ENCODE peak calls at places on chromosomes 4 and X, in nine cellular contexts. One of them, this sample, is unnamed.

GRCh38 chr4:140223056-140223810 is 69.2 kb upstream of the MAML3 start:
- DNase-seq in GM23248: peak
- DNase-seq in dorsolateral prefrontal cortex: no peak
- DNase-seq in pancreas: no peak
- DNase-seq in lung: no peak
- DNase-seq in tibial artery: no peak
- DNase-seq in PC-3: peak
- DNase-seq in effector memory CD4-positive, alpha-beta T cell: no peak
- DNase-seq in brain microvascular endothelial cell: peak
- DNase-seq in this sample: no peak

GRCh38 chr4:87425711-87426110 is 3.3 kb downstream of the NUDT9 start:
- DNase-seq in GM23248: peak
- DNase-seq in dorsolateral prefrontal cortex: no peak
- DNase-seq in pancreas: no peak
- DNase-seq in lung: no peak
- DNase-seq in tibial artery: no peak
- DNase-seq in PC-3: no peak
- DNase-seq in effector memory CD4-positive, alpha-beta T cell: no peak
- DNase-seq in brain microvascular endothelial cell: no peak
- DNase-seq in this sample: no peak

GRCh38 chr4:143939528-143939927 is 34.2 kb upstream of the GYPE start:
- DNase-seq in GM23248: no peak
- DNase-seq in dorsolateral prefrontal cortex: no peak
- DNase-seq in pancreas: no peak
- DNase-seq in lung: no peak
- DNase-seq in tibial artery: no peak
- DNase-seq in PC-3: no peak
- DNase-seq in effector memory CD4-positive, alpha-beta T cell: no peak
- DNase-seq in brain microvascular endothelial cell: no peak
- DNase-seq in this sample: no peak

GRCh38 chrX:17655232-17656034 is 81.9 kb upstream of the SCML1 start:
- DNase-seq in GM23248: peak
- DNase-seq in dorsolateral prefrontal cortex: peak
- DNase-seq in pancreas: no peak
- DNase-seq in lung: no peak
- DNase-seq in tibial artery: no peak
- DNase-seq in PC-3: no peak
- DNase-seq in effector memory CD4-positive, alpha-beta T cell: no peak
- DNase-seq in brain microvascular endothelial cell: no peak
- DNase-seq in this sample: no peak

GRCh38 chr4:955931-956381 is 17.4 kb downstream of the DGKQ start:
- DNase-seq in GM23248: no peak
- DNase-seq in dorsolateral prefrontal cortex: no peak
- DNase-seq in pancreas: no peak
- DNase-seq in lung: no peak
- DNase-seq in tibial artery: no peak
- DNase-seq in PC-3: no peak
- DNase-seq in effector memory CD4-positive, alpha-beta T cell: no peak
- DNase-seq in brain microvascular endothelial cell: no peak
- DNase-seq in this sample: no peak

GRCh38 chr4:113979157-113979972 is at the start of gene ARSJ:
- DNase-seq in GM23248: peak
- DNase-seq in dorsolateral prefrontal cortex: peak
- DNase-seq in pancreas: peak
- DNase-seq in lung: peak
- DNase-seq in tibial artery: peak
- DNase-seq in PC-3: peak
- DNase-seq in effector memory CD4-positive, alpha-beta T cell: no peak
- DNase-seq in brain microvascular endothelial cell: peak
- DNase-seq in this sample: peak

GRCh38 chr4:187108846-187109245 is 385.2 kb upstream of the FAT1 start:
- DNase-seq in GM23248: no peak
- DNase-seq in dorsolateral prefrontal cortex: no peak
- DNase-seq in pancreas: no peak
- DNase-seq in lung: no peak
- DNase-seq in tibial artery: no peak
- DNase-seq in PC-3: no peak
- DNase-seq in effector memory CD4-positive, alpha-beta T cell: no peak
- DNase-seq in brain microvascular endothelial cell: no peak
- DNase-seq in this sample: no peak

GRCh38 chr4:95572304-95572991 is 23.7 kb upstream of the UNC5C start:
- DNase-seq in GM23248: no peak
- DNase-seq in dorsolateral prefrontal cortex: no peak
- DNase-seq in pancreas: peak
- DNase-seq in lung: peak
- DNase-seq in tibial artery: peak
- DNase-seq in PC-3: peak
- DNase-seq in effector memory CD4-positive, alpha-beta T cell: no peak
- DNase-seq in brain microvascular endothelial cell: peak
- DNase-seq in this sample: peak

GRCh38 chr4:67885727-67886126 is 1.9 kb upstream of the TMPRSS11D start:
- DNase-seq in GM23248: peak
- DNase-seq in dorsolateral prefrontal cortex: no peak
- DNase-seq in pancreas: no peak
- DNase-seq in lung: no peak
- DNase-seq in tibial artery: no peak
- DNase-seq in PC-3: peak
- DNase-seq in effector memory CD4-positive, alpha-beta T cell: no peak
- DNase-seq in brain microvascular endothelial cell: peak
- DNase-seq in this sample: no peak

GRCh38 chr4:23888421-23889319 is 1.2 kb downstream of the PPARGC1A start:
- DNase-seq in GM23248: peak
- DNase-seq in dorsolateral prefrontal cortex: no peak
- DNase-seq in pancreas: no peak
- DNase-seq in lung: peak
- DNase-seq in tibial artery: no peak
- DNase-seq in PC-3: no peak
- DNase-seq in effector memory CD4-positive, alpha-beta T cell: no peak
- DNase-seq in brain microvascular endothelial cell: peak
- DNase-seq in this sample: no peak

GRCh38 chr4:53043096-53043495 is 181.0 kb downstream of the RASL11B start:
- DNase-seq in GM23248: no peak
- DNase-seq in dorsolateral prefrontal cortex: no peak
- DNase-seq in pancreas: no peak
- DNase-seq in lung: no peak
- DNase-seq in tibial artery: no peak
- DNase-seq in PC-3: no peak
- DNase-seq in effector memory CD4-positive, alpha-beta T cell: no peak
- DNase-seq in brain microvascular endothelial cell: no peak
- DNase-seq in this sample: no peak

GRCh38 chr4:8329560-8329858 is 60.0 kb downstream of the HTRA3 start:
- DNase-seq in GM23248: no peak
- DNase-seq in dorsolateral prefrontal cortex: peak
- DNase-seq in pancreas: no peak
- DNase-seq in lung: no peak
- DNase-seq in tibial artery: peak
- DNase-seq in PC-3: no peak
- DNase-seq in effector memory CD4-positive, alpha-beta T cell: no peak
- DNase-seq in brain microvascular endothelial cell: no peak
- DNase-seq in this sample: no peak

GRCh38 chr4:170243662-170244288 is 154.0 kb upstream of the AADAT start:
- DNase-seq in GM23248: no peak
- DNase-seq in dorsolateral prefrontal cortex: no peak
- DNase-seq in pancreas: no peak
- DNase-seq in lung: no peak
- DNase-seq in tibial artery: no peak
- DNase-seq in PC-3: no peak
- DNase-seq in effector memory CD4-positive, alpha-beta T cell: no peak
- DNase-seq in brain microvascular endothelial cell: no peak
- DNase-seq in this sample: no peak

GRCh38 chr4:150096625-150097024 is 18.4 kb downstream of the DCLK2 start:
- DNase-seq in GM23248: no peak
- DNase-seq in dorsolateral prefrontal cortex: no peak
- DNase-seq in pancreas: no peak
- DNase-seq in lung: no peak
- DNase-seq in tibial artery: no peak
- DNase-seq in PC-3: no peak
- DNase-seq in effector memory CD4-positive, alpha-beta T cell: no peak
- DNase-seq in brain microvascular endothelial cell: no peak
- DNase-seq in this sample: no peak

GRCh38 chr4:39660045-39660444 is 21.4 kb upstream of the SMIM14 start:
- DNase-seq in GM23248: peak
- DNase-seq in dorsolateral prefrontal cortex: no peak
- DNase-seq in pancreas: no peak
- DNase-seq in lung: no peak
- DNase-seq in tibial artery: no peak
- DNase-seq in PC-3: no peak
- DNase-seq in effector memory CD4-positive, alpha-beta T cell: no peak
- DNase-seq in brain microvascular endothelial cell: no peak
- DNase-seq in this sample: no peak

GRCh38 chr4:39658756-39659155 is 20.1 kb upstream of the SMIM14 start:
- DNase-seq in GM23248: peak
- DNase-seq in dorsolateral prefrontal cortex: no peak
- DNase-seq in pancreas: no peak
- DNase-seq in lung: no peak
- DNase-seq in tibial artery: no peak
- DNase-seq in PC-3: no peak
- DNase-seq in effector memory CD4-positive, alpha-beta T cell: no peak
- DNase-seq in brain microvascular endothelial cell: no peak
- DNase-seq in this sample: no peak

GRCh38 chr4:39657465-39657864 is 18.8 kb upstream of the SMIM14 start:
- DNase-seq in GM23248: no peak
- DNase-seq in dorsolateral prefrontal cortex: no peak
- DNase-seq in pancreas: no peak
- DNase-seq in lung: no peak
- DNase-seq in tibial artery: no peak
- DNase-seq in PC-3: no peak
- DNase-seq in effector memory CD4-positive, alpha-beta T cell: no peak
- DNase-seq in brain microvascular endothelial cell: no peak
- DNase-seq in this sample: no peak

GRCh38 chr4:39655866-39656265 is 17.2 kb upstream of the SMIM14 start:
- DNase-seq in GM23248: peak
- DNase-seq in dorsolateral prefrontal cortex: no peak
- DNase-seq in pancreas: peak
- DNase-seq in lung: no peak
- DNase-seq in tibial artery: peak
- DNase-seq in PC-3: peak
- DNase-seq in effector memory CD4-positive, alpha-beta T cell: no peak
- DNase-seq in brain microvascular endothelial cell: no peak
- DNase-seq in this sample: no peak

GRCh38 chr4:39655206-39655605 is 16.5 kb upstream of the SMIM14 start:
- DNase-seq in GM23248: peak
- DNase-seq in dorsolateral prefrontal cortex: no peak
- DNase-seq in pancreas: no peak
- DNase-seq in lung: no peak
- DNase-seq in tibial artery: no peak
- DNase-seq in PC-3: no peak
- DNase-seq in effector memory CD4-positive, alpha-beta T cell: no peak
- DNase-seq in brain microvascular endothelial cell: no peak
- DNase-seq in this sample: no peak
- H3K27ac ChIP-seq in GM23248: no peak
- H3K27ac ChIP-seq in dorsolateral prefrontal cortex: no peak
- H3K27ac ChIP-seq in pancreas: no peak
- H3K27ac ChIP-seq in lung: no peak
- H3K27ac ChIP-seq in tibial artery: peak
- H3K27ac ChIP-seq in PC-3: peak
- H3K27ac ChIP-seq in effector memory CD4-positive, alpha-beta T cell: no peak
- H3K27ac ChIP-seq in brain microvascular endothelial cell: no peak
- H3K27ac ChIP-seq in this sample: peak

GRCh38 chr4:122152699-122153328 is 683 bp downstream of the BLTP1 start:
- DNase-seq in GM23248: peak
- DNase-seq in dorsolateral prefrontal cortex: peak
- DNase-seq in pancreas: no peak
- DNase-seq in lung: no peak
- DNase-seq in tibial artery: peak
- DNase-seq in PC-3: peak
- DNase-seq in effector memory CD4-positive, alpha-beta T cell: peak
- DNase-seq in brain microvascular endothelial cell: peak
- DNase-seq in this sample: peak
- H3K27ac ChIP-seq in GM23248: peak
- H3K27ac ChIP-seq in dorsolateral prefrontal cortex: peak
- H3K27ac ChIP-seq in pancreas: peak
- H3K27ac ChIP-seq in lung: peak
- H3K27ac ChIP-seq in tibial artery: peak
- H3K27ac ChIP-seq in PC-3: no peak
- H3K27ac ChIP-seq in effector memory CD4-positive, alpha-beta T cell: peak
- H3K27ac ChIP-seq in brain microvascular endothelial cell: peak
- H3K27ac ChIP-seq in this sample: peak

GRCh38 chr4:105930696-105931095 is 35.4 kb downstream of the NPNT start:
- DNase-seq in GM23248: no peak
- DNase-seq in dorsolateral prefrontal cortex: no peak
- DNase-seq in pancreas: no peak
- DNase-seq in lung: no peak
- DNase-seq in tibial artery: no peak
- DNase-seq in PC-3: no peak
- DNase-seq in effector memory CD4-positive, alpha-beta T cell: no peak
- DNase-seq in brain microvascular endothelial cell: no peak
- DNase-seq in this sample: no peak
- H3K27ac ChIP-seq in GM23248: no peak
- H3K27ac ChIP-seq in dorsolateral prefrontal cortex: no peak
- H3K27ac ChIP-seq in pancreas: no peak
- H3K27ac ChIP-seq in lung: no peak
- H3K27ac ChIP-seq in tibial artery: peak
- H3K27ac ChIP-seq in PC-3: no peak
- H3K27ac ChIP-seq in effector memory CD4-positive, alpha-beta T cell: no peak
- H3K27ac ChIP-seq in brain microvascular endothelial cell: no peak
- H3K27ac ChIP-seq in this sample: no peak

GRCh38 chr4:6200011-6200921 is at the start of gene JAKMIP1:
- DNase-seq in GM23248: peak
- DNase-seq in dorsolateral prefrontal cortex: peak
- DNase-seq in pancreas: peak
- DNase-seq in lung: peak
- DNase-seq in tibial artery: peak
- DNase-seq in PC-3: peak
- DNase-seq in effector memory CD4-positive, alpha-beta T cell: peak
- DNase-seq in brain microvascular endothelial cell: peak
- DNase-seq in this sample: peak
- H3K27ac ChIP-seq in GM23248: no peak
- H3K27ac ChIP-seq in dorsolateral prefrontal cortex: no peak
- H3K27ac ChIP-seq in pancreas: no peak
- H3K27ac ChIP-seq in lung: no peak
- H3K27ac ChIP-seq in tibial artery: no peak
- H3K27ac ChIP-seq in PC-3: no peak
- H3K27ac ChIP-seq in effector memory CD4-positive, alpha-beta T cell: no peak
- H3K27ac ChIP-seq in brain microvascular endothelial cell: no peak
- H3K27ac ChIP-seq in this sample: peak

DNA sequence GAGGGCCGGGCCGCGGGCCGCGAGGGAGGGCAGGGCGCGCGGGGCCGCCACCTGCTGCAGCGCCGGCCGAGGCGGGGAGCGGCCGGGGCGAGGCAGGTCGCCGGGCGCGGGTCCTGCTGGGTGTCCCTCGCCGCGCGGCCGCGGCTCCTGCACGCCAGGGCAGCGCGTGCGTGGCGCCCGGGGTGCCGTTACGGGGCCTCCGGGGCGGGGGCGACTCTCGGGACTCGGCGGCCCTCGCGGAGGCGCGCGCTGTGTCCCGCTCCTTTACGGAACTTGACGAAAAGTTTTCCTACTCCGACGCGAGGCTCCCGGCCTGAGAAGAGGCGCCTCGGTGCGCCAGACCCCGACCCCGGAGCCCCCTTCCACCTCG is 329 bp downstream of the TBC1D14 start:
- DNase-seq in GM23248: peak
- DNase-seq in dorsolateral prefrontal cortex: no peak
- DNase-seq in pancreas: no peak
- DNase-seq in lung: no peak
- DNase-seq in tibial artery: no peak
- DNase-seq in PC-3: peak
- DNase-seq in effector memory CD4-positive, alpha-beta T cell: peak
- DNase-seq in brain microvascular endothelial cell: no peak
- DNase-seq in this sample: no peak
- H3K27ac ChIP-seq in GM23248: no peak
- H3K27ac ChIP-seq in dorsolateral prefrontal cortex: no peak
- H3K27ac ChIP-seq in pancreas: peak
- H3K27ac ChIP-seq in lung: peak
- H3K27ac ChIP-seq in tibial artery: peak
- H3K27ac ChIP-seq in PC-3: no peak
- H3K27ac ChIP-seq in effector memory CD4-positive, alpha-beta T cell: peak
- H3K27ac ChIP-seq in brain microvascular endothelial cell: no peak
- H3K27ac ChIP-seq in this sample: peak

GRCh38 chrX:13432376-13432775 is 112.5 kb upstream of the ATXN3L start:
- DNase-seq in GM23248: peak
- DNase-seq in dorsolateral prefrontal cortex: no peak
- DNase-seq in pancreas: no peak
- DNase-seq in lung: no peak
- DNase-seq in tibial artery: peak
- DNase-seq in PC-3: peak
- DNase-seq in effector memory CD4-positive, alpha-beta T cell: no peak
- DNase-seq in brain microvascular endothelial cell: peak
- DNase-seq in this sample: no peak
- H3K27ac ChIP-seq in GM23248: peak
- H3K27ac ChIP-seq in dorsolateral prefrontal cortex: no peak
- H3K27ac ChIP-seq in pancreas: no peak
- H3K27ac ChIP-seq in lung: no peak
- H3K27ac ChIP-seq in tibial artery: peak
- H3K27ac ChIP-seq in PC-3: peak
- H3K27ac ChIP-seq in effector memory CD4-positive, alpha-beta T cell: no peak
- H3K27ac ChIP-seq in brain microvascular endothelial cell: peak
- H3K27ac ChIP-seq in this sample: peak